ENCODE peak calls at places on chromosomes 7 and 10, in four cellular contexts. U is cerebellum, L is PC-3, Y is posterior cingulate gyrus. N is an unnamed sample.

GRCh38 chr7:143884978-143885559 is 16.9 kb downstream of the TCAF1 start:
- DNase-seq in U (peak), L (no peak), Y (peak), N (peak)

GRCh38 chr10:68135922-68136718 is 26.8 kb downstream of the MYPN start:
- DNase-seq in U (peak), L (peak), Y (no peak), N (no peak)

GRCh38 chr10:31075434-31075833 is 43.8 kb upstream of the ZNF438 start:
- DNase-seq in U (no peak), L (peak), Y (no peak), N (no peak)

GRCh38 chr7:29806131-29806792 is at the start of gene WIPF3:
- DNase-seq in U (peak), L (peak), Y (no peak), N (no peak)

GRCh38 chr7:2959828-2960599 is 83.7 kb downstream of the CARD11 start:
- DNase-seq in U (no peak), L (no peak), Y (peak), N (no peak)

GRCh38 chr7:55065079-55065478 is 46.3 kb downstream of the EGFR start:
- DNase-seq in U (no peak), L (peak), Y (no peak), N (peak)

GRCh38 chr10:21724695-21725371 is 190.8 kb downstream of the MLLT10 start:
- DNase-seq in U (peak), L (peak), Y (peak), N (peak)

GRCh38 chr7:37028909-37029440 is 304.7 kb upstream of the AOAH start:
- DNase-seq in U (no peak), L (no peak), Y (no peak), N (no peak)

GRCh38 chr10:23158370-23158769 is 33.7 kb upstream of the PTF1A start:
- DNase-seq in U (peak), L (peak), Y (peak), N (no peak)

GRCh38 chr10:79034271-79034876 is 34.4 kb upstream of the ZMIZ1 start:
- DNase-seq in U (no peak), L (no peak), Y (no peak), N (peak)

GRCh38 chr7:106952658-106953231 is 87.7 kb downstream of the PIK3CG start:
- DNase-seq in U (no peak), L (no peak), Y (no peak), N (no peak)

GRCh38 chr7:4725014-4725951 is 43.2 kb downstream of the FOXK1 start:
- DNase-seq in U (peak), L (peak), Y (peak), N (peak)

GRCh38 chr10:63005246-63005645 is 127.9 kb upstream of the NRBF2 start:
- DNase-seq in U (no peak), L (peak), Y (no peak), N (no peak)

GRCh38 chr7:54339074-54339473 is 203.1 kb upstream of the VSTM2A start:
- DNase-seq in U (no peak), L (no peak), Y (no peak), N (no peak)

GRCh38 chr7:141356096-141356495 is 195.1 kb upstream of the AGK start:
- DNase-seq in U (no peak), L (peak), Y (no peak), N (no peak)

GRCh38 chr7:36958094-36958718 is 233.9 kb upstream of the AOAH start:
- DNase-seq in U (no peak), L (no peak), Y (no peak), N (no peak)

GRCh38 chr7:155862088-155862487 is 49.8 kb upstream of the SHH start:
- DNase-seq in U (no peak), L (peak), Y (no peak), N (no peak)

GRCh38 chr7:25658375-25658774 is 430.1 kb upstream of the NPVF start:
- DNase-seq in U (no peak), L (no peak), Y (no peak), N (no peak)

GRCh38 chr10:80493482-80494021 is 39.4 kb downstream of the TSPAN14 start:
- DNase-seq in U (no peak), L (no peak), Y (no peak), N (no peak)

GRCh38 chr10:69668722-69669121 is 38.7 kb downstream of the FAM241B start:
- DNase-seq in U (no peak), L (no peak), Y (no peak), N (no peak)

GRCh38 chr7:112892263-112892662 is 102.1 kb upstream of the TMEM168 start:
- DNase-seq in U (no peak), L (peak), Y (no peak), N (no peak)

N was measured in uterus.